ENCODE peak calls at places on chromosomes 2 and 18, in eight cellular contexts. One of them, this sample, is unnamed.
A peak's percentile ranks its signal among the peaks of the same experiment; 100 is the strongest.

GRCh38 chr18:45522371-45522770 is 92.9 kb upstream of the SLC14A2 start:
- DNase-seq in NT2/D1: no peak
- DNase-seq in activated CD4-positive, alpha-beta T cell treated with anti-CD3 and anti-CD28 coated beads, Interleukin-2, amount 50 U/mL, for 48 hours: no peak
- DNase-seq in activated gamma-delta T cell: no peak
- DNase-seq in adrenal gland: no peak
- DNase-seq in A673: no peak
- DNase-seq in epithelial cell of esophagus: no peak
- DNase-seq in stimulated activated CD4-positive, alpha-beta T cell treated with anti-CD3 and anti-CD28 coated beads, Interleukin-1b, Interleukin-23, amount 100 ng/mL, for 4 hours: no peak
- DNase-seq in this sample: no peak

GRCh38 chr2:97958184-97958583 is 37.6 kb downstream of the TMEM131 start:
- DNase-seq in epithelial cell of esophagus: no peak
- DNase-seq in stimulated activated CD4-positive, alpha-beta T cell treated with anti-CD3 and anti-CD28 coated beads, Interleukin-1b, Interleukin-23, amount 100 ng/mL, for 4 hours: no peak
- DNase-seq in adrenal gland: no peak
- DNase-seq in NT2/D1: no peak
- DNase-seq in A673: no peak
- DNase-seq in activated CD4-positive, alpha-beta T cell treated with anti-CD3 and anti-CD28 coated beads, Interleukin-2, amount 50 U/mL, for 48 hours: no peak
- DNase-seq in activated gamma-delta T cell: no peak
- DNase-seq in this sample: no peak

GRCh38 chr2:25041307-25041927 is 459 bp upstream of the EFR3B start:
- DNase-seq in A673: peak; percentile 71
- DNase-seq in NT2/D1: peak; percentile 54
- DNase-seq in adrenal gland: peak; percentile 65
- DNase-seq in epithelial cell of esophagus: peak; percentile 64
- DNase-seq in activated CD4-positive, alpha-beta T cell treated with anti-CD3 and anti-CD28 coated beads, Interleukin-2, amount 50 U/mL, for 48 hours: peak; percentile 22
- DNase-seq in stimulated activated CD4-positive, alpha-beta T cell treated with anti-CD3 and anti-CD28 coated beads, Interleukin-1b, Interleukin-23, amount 100 ng/mL, for 4 hours: peak; percentile 7
- DNase-seq in activated gamma-delta T cell: no peak
- DNase-seq in this sample: peak; percentile 82

GRCh38 chr2:234421-234820 is 29.4 kb downstream of the SH3YL1 start:
- DNase-seq in activated gamma-delta T cell: no peak
- DNase-seq in activated CD4-positive, alpha-beta T cell treated with anti-CD3 and anti-CD28 coated beads, Interleukin-2, amount 50 U/mL, for 48 hours: no peak
- DNase-seq in NT2/D1: no peak
- DNase-seq in stimulated activated CD4-positive, alpha-beta T cell treated with anti-CD3 and anti-CD28 coated beads, Interleukin-1b, Interleukin-23, amount 100 ng/mL, for 4 hours: no peak
- DNase-seq in adrenal gland: no peak
- DNase-seq in A673: no peak
- DNase-seq in epithelial cell of esophagus: no peak
- DNase-seq in this sample: no peak

GRCh38 chr18:9561774-9562173 is 52.6 kb downstream of the PPP4R1 start:
- DNase-seq in activated gamma-delta T cell: no peak
- DNase-seq in A673: no peak
- DNase-seq in adrenal gland: no peak
- DNase-seq in epithelial cell of esophagus: no peak
- DNase-seq in stimulated activated CD4-positive, alpha-beta T cell treated with anti-CD3 and anti-CD28 coated beads, Interleukin-1b, Interleukin-23, amount 100 ng/mL, for 4 hours: no peak
- DNase-seq in NT2/D1: no peak
- DNase-seq in activated CD4-positive, alpha-beta T cell treated with anti-CD3 and anti-CD28 coated beads, Interleukin-2, amount 50 U/mL, for 48 hours: no peak
- DNase-seq in this sample: no peak

GRCh38 chr2:38122344-38122743 is 46.4 kb upstream of the CYP1B1 start:
- DNase-seq in stimulated activated CD4-positive, alpha-beta T cell treated with anti-CD3 and anti-CD28 coated beads, Interleukin-1b, Interleukin-23, amount 100 ng/mL, for 4 hours: no peak
- DNase-seq in NT2/D1: no peak
- DNase-seq in A673: no peak
- DNase-seq in epithelial cell of esophagus: no peak
- DNase-seq in activated gamma-delta T cell: no peak
- DNase-seq in activated CD4-positive, alpha-beta T cell treated with anti-CD3 and anti-CD28 coated beads, Interleukin-2, amount 50 U/mL, for 48 hours: no peak
- DNase-seq in adrenal gland: no peak
- DNase-seq in this sample: no peak

GRCh38 chr2:159614534-159615186 is 1.7 kb downstream of the BAZ2B start:
- DNase-seq in activated CD4-positive, alpha-beta T cell treated with anti-CD3 and anti-CD28 coated beads, Interleukin-2, amount 50 U/mL, for 48 hours: no peak
- DNase-seq in A673: no peak
- DNase-seq in stimulated activated CD4-positive, alpha-beta T cell treated with anti-CD3 and anti-CD28 coated beads, Interleukin-1b, Interleukin-23, amount 100 ng/mL, for 4 hours: no peak
- DNase-seq in adrenal gland: no peak
- DNase-seq in NT2/D1: no peak
- DNase-seq in epithelial cell of esophagus: peak; percentile 53
- DNase-seq in activated gamma-delta T cell: no peak
- DNase-seq in this sample: no peak

GRCh38 chr2:177232098-177232704 is 19.6 kb downstream of the HNRNPA3 start:
- DNase-seq in activated CD4-positive, alpha-beta T cell treated with anti-CD3 and anti-CD28 coated beads, Interleukin-2, amount 50 U/mL, for 48 hours: no peak
- DNase-seq in adrenal gland: no peak
- DNase-seq in stimulated activated CD4-positive, alpha-beta T cell treated with anti-CD3 and anti-CD28 coated beads, Interleukin-1b, Interleukin-23, amount 100 ng/mL, for 4 hours: no peak
- DNase-seq in A673: no peak
- DNase-seq in epithelial cell of esophagus: no peak
- DNase-seq in activated gamma-delta T cell: no peak
- DNase-seq in NT2/D1: no peak
- DNase-seq in this sample: no peak

GRCh38 chr2:118539290-118539689 is 308.2 kb downstream of the EN1 start:
- DNase-seq in activated CD4-positive, alpha-beta T cell treated with anti-CD3 and anti-CD28 coated beads, Interleukin-2, amount 50 U/mL, for 48 hours: no peak
- DNase-seq in NT2/D1: no peak
- DNase-seq in activated gamma-delta T cell: no peak
- DNase-seq in stimulated activated CD4-positive, alpha-beta T cell treated with anti-CD3 and anti-CD28 coated beads, Interleukin-1b, Interleukin-23, amount 100 ng/mL, for 4 hours: no peak
- DNase-seq in A673: peak; percentile 24
- DNase-seq in adrenal gland: peak; percentile 34
- DNase-seq in epithelial cell of esophagus: peak; percentile 27
- DNase-seq in this sample: peak; percentile 62

GRCh38 chr2:217790681-217791392 is 212.0 kb downstream of the TNS1 start:
- DNase-seq in NT2/D1: no peak
- DNase-seq in epithelial cell of esophagus: peak; percentile 70
- DNase-seq in activated gamma-delta T cell: no peak
- DNase-seq in activated CD4-positive, alpha-beta T cell treated with anti-CD3 and anti-CD28 coated beads, Interleukin-2, amount 50 U/mL, for 48 hours: no peak
- DNase-seq in stimulated activated CD4-positive, alpha-beta T cell treated with anti-CD3 and anti-CD28 coated beads, Interleukin-1b, Interleukin-23, amount 100 ng/mL, for 4 hours: no peak
- DNase-seq in A673: no peak
- DNase-seq in adrenal gland: peak; percentile 57
- DNase-seq in this sample: no peak

GRCh38 chr2:167863377-167863776 is 384.0 kb downstream of the STK39 start:
- DNase-seq in adrenal gland: no peak
- DNase-seq in epithelial cell of esophagus: no peak
- DNase-seq in activated gamma-delta T cell: no peak
- DNase-seq in activated CD4-positive, alpha-beta T cell treated with anti-CD3 and anti-CD28 coated beads, Interleukin-2, amount 50 U/mL, for 48 hours: no peak
- DNase-seq in NT2/D1: no peak
- DNase-seq in A673: no peak
- DNase-seq in stimulated activated CD4-positive, alpha-beta T cell treated with anti-CD3 and anti-CD28 coated beads, Interleukin-1b, Interleukin-23, amount 100 ng/mL, for 4 hours: no peak
- DNase-seq in this sample: no peak

This sample was measured in sciatic nerve.